ENCODE peak calls at places on chromosome 11, in five cellular contexts. T is substantia nigra, V is PC-3, O is pancreas, X is PC-9. A is an unnamed sample.
A peak's percentile ranks its signal among the peaks of the same experiment; 100 is the strongest.

GRCh38 chr11:72144807-72145565 is 9.5 kb downstream of the FOLR3 start:
- DNase-seq in V (peak; percentile 67), O (no peak), X (peak; percentile 89), T (no peak), A (no peak)

GRCh38 chr11:36157151-36157519 is 132.1 kb downstream of the COMMD9 start:
- DNase-seq in O (no peak), X (no peak), V (no peak), T (no peak), A (no peak)

GRCh38 chr11:114604886-114605285 is 9.3 kb upstream of the NXPE4 start:
- DNase-seq in V (no peak), T (no peak), O (no peak), X (no peak), A (no peak)

GRCh38 chr11:32385998-32386397 is 49.3 kb downstream of the WT1 start:
- DNase-seq in X (peak; percentile 50), O (no peak), V (peak; percentile 64), T (no peak), A (no peak)

GRCh38 chr11:3905080-3905953 is 49.9 kb downstream of the STIM1 start:
- DNase-seq in O (no peak), T (no peak), X (peak; percentile 95), V (peak; percentile 91), A (peak; percentile 42)

GRCh38 chr11:35276396-35276795 is 137.4 kb downstream of the CD44 start:
- DNase-seq in O (no peak), T (peak; percentile 41), V (peak; percentile 61), X (peak; percentile 45), A (peak; percentile 46)

GRCh38 chr11:75532200-75532972 is 6.6 kb upstream of the GDPD5 start:
- DNase-seq in T (peak; percentile 43), X (peak; percentile 72), V (peak; percentile 93), O (peak; percentile 83), A (peak; percentile 78)

GRCh38 chr11:88494857-88495256 is 157.3 kb upstream of the CTSC start:
- DNase-seq in X (no peak), T (no peak), O (no peak), V (peak; percentile 27), A (no peak)

GRCh38 chr11:32358729-32359128 is 76.6 kb downstream of the WT1 start:
- DNase-seq in T (no peak), X (no peak), V (no peak), O (no peak), A (no peak)

GRCh38 chr11:82864268-82864667 is 36.0 kb downstream of the PRCP start:
- DNase-seq in T (peak; percentile 67), X (peak; percentile 53), O (no peak), V (peak; percentile 82), A (peak; percentile 52)

GRCh38 chr11:65611028-65611757 is 2.8 kb downstream of the MAP3K11 start:
- DNase-seq in O (no peak), V (no peak), T (peak; percentile 90), X (no peak), A (peak; percentile 62)

GRCh38 chr11:119361056-119361787 is 14.7 kb upstream of the MFRP start:
- DNase-seq in O (peak; percentile 67), X (peak; percentile 93), V (peak; percentile 97), T (peak; percentile 58), A (peak; percentile 69)

GRCh38 chr11:57777969-57778317 is 16.3 kb downstream of the CTNND1 start:
- DNase-seq in X (peak; percentile 78), T (no peak), O (no peak), V (peak; percentile 78), A (no peak)

GRCh38 chr11:103608566-103608965 is 427.9 kb upstream of the DDI1 start:
- DNase-seq in X (no peak), V (peak; percentile 66), T (no peak), O (no peak), A (no peak)

GRCh38 chr11:100706179-100706578 is 19.1 kb downstream of the ARHGAP42 start:
- DNase-seq in T (no peak), X (no peak), O (no peak), V (no peak), A (no peak)

A was measured in lung.